ENCODE peak calls at places on chromosomes 7 and 10, in nine cellular contexts. C is cardiac muscle cell; G is colonic mucosa; Z is fibroblast of lung; I is endothelial cell of umbilical vein; O is astrocyte; R is pancreas; K is heart right ventricle; M is CD4-positive, CD25-positive, alpha-beta regulatory T cell. A is an unnamed sample.

GRCh38 chr7:154677454-154677853 is 325.5 kb downstream of the PAXIP1 start:
- DNase-seq in R (no peak), Z (no peak), O (no peak), K (no peak), C (no peak), M (no peak), G (no peak), I (no peak), A (no peak)

GRCh38 chr10:51301644-51302043 is 227.4 kb downstream of the PRKG1 start:
- DNase-seq in G (no peak), K (peak; percentile 5), M (no peak), O (peak; percentile 33), I (peak; percentile 4), C (no peak), Z (peak; percentile 41), R (no peak), A (no peak)

GRCh38 chr7:74429153-74429747 is 24.5 kb upstream of the GTF2IRD1 start:
- DNase-seq in Z (peak; percentile 67), K (no peak), I (no peak), R (no peak), M (no peak), C (no peak), O (peak; percentile 71), G (no peak), A (no peak)

GRCh38 chr10:32379314-32379949 is 32.5 kb upstream of the EPC1 start:
- DNase-seq in G (no peak), R (no peak), O (peak; percentile 74), I (peak; percentile 71), C (peak; percentile 75), Z (peak; percentile 78), M (peak; percentile 58), K (peak; percentile 24), A (no peak)

GRCh38 chr7:101874028-101874427 is 56.6 kb downstream of the CUX1 start:
- DNase-seq in Z (no peak), R (no peak), O (no peak), I (no peak), G (no peak), M (no peak), C (no peak), K (no peak), A (no peak)

GRCh38 chr10:44279376-44279775 is 105.5 kb downstream of the CXCL12 start:
- DNase-seq in I (no peak), C (no peak), M (no peak), Z (no peak), K (no peak), G (no peak), R (no peak), O (peak; percentile 59), A (no peak)

GRCh38 chr10:68435803-68436202 is 28.7 kb upstream of the RUFY2 start:
- DNase-seq in M (no peak), Z (no peak), G (no peak), K (no peak), R (no peak), C (no peak), O (no peak), I (no peak), A (no peak)

GRCh38 chr7:143901360-143901709 is 641 bp downstream of the TCAF1 start:
- DNase-seq in I (no peak), G (peak; percentile 49), R (peak; percentile 69), C (peak; percentile 66), Z (no peak), K (peak; percentile 53), O (peak; percentile 60), M (no peak), A (no peak)

DNA sequence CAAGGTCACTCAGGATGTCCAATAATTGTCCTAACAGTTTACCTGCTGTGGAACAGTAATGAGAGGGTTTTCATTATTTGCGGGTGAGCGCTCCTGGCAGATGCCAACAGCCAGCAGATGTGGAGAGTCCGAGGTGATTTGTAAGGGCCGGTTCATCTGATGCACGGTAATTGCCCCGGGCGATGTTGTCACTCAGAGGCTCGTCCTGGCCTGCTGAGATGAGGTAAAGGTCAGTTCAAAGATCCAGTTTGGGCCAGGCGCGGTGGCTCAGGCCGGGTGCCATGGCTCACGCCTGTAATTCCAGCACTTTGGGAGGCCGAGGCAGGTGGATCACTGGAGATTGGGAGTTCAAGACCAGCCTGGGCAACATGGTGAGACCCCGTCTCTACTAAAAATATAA is 16.9 kb downstream of the LHPP start:
- DNase-seq in O (no peak), G (no peak), C (no peak), Z (no peak), R (no peak), K (no peak), I (no peak), M (no peak), A (no peak)
- H3K4me1 ChIP-seq in O (no peaks in the 10 kb centered on the region), G (no peaks in the 10 kb centered on the region), C (no peaks in the 10 kb centered on the region), Z (no peaks in the 10 kb centered on the region), R (no peaks in the 10 kb centered on the region), K (peaks cover 13% of the 10 kb centered on the region), I (no peaks in the 10 kb centered on the region), M (no peaks in the 10 kb centered on the region), A (no peaks in the 10 kb centered on the region)

GRCh38 chr10:126528320-126528835 is 140.1 kb upstream of the ADAM12 start:
- DNase-seq in K (no peak), M (no peak), C (no peak), O (no peak), I (no peak), R (no peak), G (no peak), Z (no peak), A (no peak)

GRCh38 chr10:126523071-126523470 is 134.8 kb upstream of the ADAM12 start:
- DNase-seq in K (no peak), O (no peak), R (no peak), I (no peak), C (no peak), G (no peak), M (no peak), Z (no peak), A (no peak)

GRCh38 chr10:126524526-126524925 is 136.2 kb upstream of the ADAM12 start:
- DNase-seq in M (no peak), Z (no peak), R (no peak), O (no peak), I (no peak), G (no peak), K (no peak), C (no peak), A (no peak)

GRCh38 chr10:126527645-126528319 is 139.5 kb upstream of the ADAM12 start:
- DNase-seq in O (no peak), Z (no peak), C (no peak), K (no peak), M (no peak), R (no peak), I (no peak), G (no peak), A (no peak)

DNA sequence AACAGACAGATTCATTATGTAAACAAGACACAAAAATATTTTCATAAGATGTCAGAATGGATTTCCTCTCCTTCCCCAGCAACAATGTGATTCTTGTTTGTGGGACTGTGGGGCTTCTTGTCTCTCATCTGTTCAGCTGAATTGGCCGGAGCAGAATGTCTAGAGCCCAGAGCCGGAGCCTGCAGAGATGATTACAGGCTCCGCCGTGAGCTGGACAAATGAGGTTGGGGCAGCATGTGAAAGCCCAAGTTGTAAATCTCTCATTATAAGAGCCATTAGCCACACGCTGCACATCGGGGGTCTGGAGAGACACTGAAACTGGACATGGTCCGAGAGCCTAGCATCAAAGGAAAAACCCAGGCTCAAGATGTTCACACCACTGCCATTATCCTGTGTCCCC is 137.0 kb upstream of the ADAM12 start:
- DNase-seq in C (peak; percentile 53), M (no peak), K (no peak), O (no peak), I (no peak), Z (no peak), G (no peak), R (no peak), A (no peak)
- H3K27ac ChIP-seq in C (no peak overlapping the region), M (no peak overlapping the region), K (no peak overlapping the region), O (no peak overlapping the region), I (no peak overlapping the region), Z (no peak overlapping the region), G (no peak overlapping the region), R (no peak overlapping the region), A (no peak overlapping the region)

GRCh38 chr10:125037145-125037544 is 95.2 kb downstream of the ZRANB1 start:
- DNase-seq in C (no peak), I (no peak), Z (peak; percentile 79), R (no peak), O (peak; percentile 83), M (no peak), K (no peak), G (peak; percentile 61), A (no peak)

GRCh38 chr10:125033146-125033924 is 91.4 kb downstream of the ZRANB1 start:
- DNase-seq in I (no peak), M (no peak), Z (no peak), C (no peak), K (no peak), G (no peak), R (no peak), O (no peak), A (no peak)

GRCh38 chr10:125034671-125035070 is 92.7 kb downstream of the ZRANB1 start:
- DNase-seq in M (no peak), G (no peak), I (peak; percentile 15), O (no peak), C (no peak), K (no peak), R (no peak), Z (peak; percentile 44), A (no peak)

GRCh38 chr10:125035136-125035535 is 93.2 kb downstream of the ZRANB1 start:
- DNase-seq in R (no peak), M (no peak), K (no peak), Z (peak; percentile 95), C (no peak), I (peak; percentile 55), G (no peak), O (peak; percentile 98), A (no peak)

DNA sequence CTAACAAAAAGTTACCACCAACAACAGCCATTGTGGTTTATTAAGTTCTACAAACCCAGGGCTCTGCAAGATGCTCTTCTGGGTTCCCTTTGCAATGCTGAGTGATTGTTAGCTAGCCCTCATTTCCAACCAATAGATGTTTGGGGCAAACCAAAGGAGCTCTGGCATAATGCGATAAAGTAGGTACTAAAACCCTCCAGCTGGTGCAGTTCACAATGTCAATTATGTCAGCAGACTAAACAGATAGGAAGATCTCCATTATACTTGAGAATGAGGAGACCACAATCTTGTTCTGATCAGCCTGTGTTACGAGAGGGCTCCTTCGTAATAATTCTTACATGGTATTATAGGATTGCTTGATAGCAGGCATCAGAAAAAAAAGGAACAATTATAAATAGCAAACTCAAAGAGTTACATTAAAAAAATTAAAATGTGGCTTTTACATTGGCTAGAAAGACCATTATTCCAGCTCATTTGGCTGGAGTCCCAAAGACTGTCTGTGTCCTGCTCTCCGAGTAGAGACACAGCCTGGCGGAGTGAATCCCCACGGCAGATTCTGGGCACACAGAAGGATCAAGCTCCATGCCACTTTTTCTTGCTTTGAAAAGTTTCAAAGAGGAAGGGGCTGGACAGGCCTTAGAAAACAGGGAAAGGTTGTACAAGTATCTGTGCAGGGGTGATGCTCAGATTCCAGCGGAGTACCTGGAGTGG is 93.8 kb downstream of the ZRANB1 start:
- DNase-seq in K (no peak), Z (no peak), M (no peak), R (no peak), O (no peak), G (no peak), I (no peak), C (no peak), A (no peak)
- H3K4me1 ChIP-seq in K (peaks cover 67% of the 10 kb centered on the region), Z (peaks cover 31% of the 10 kb centered on the region), M (no peaks in the 10 kb centered on the region), R (peaks cover 39% of the 10 kb centered on the region), O (peaks cover 51% of the 10 kb centered on the region), G (peaks cover 9% of the 10 kb centered on the region), I (peaks cover 12% of the 10 kb centered on the region), C (peaks cover 7% of the 10 kb centered on the region), A (no peaks in the 10 kb centered on the region)

DNA sequence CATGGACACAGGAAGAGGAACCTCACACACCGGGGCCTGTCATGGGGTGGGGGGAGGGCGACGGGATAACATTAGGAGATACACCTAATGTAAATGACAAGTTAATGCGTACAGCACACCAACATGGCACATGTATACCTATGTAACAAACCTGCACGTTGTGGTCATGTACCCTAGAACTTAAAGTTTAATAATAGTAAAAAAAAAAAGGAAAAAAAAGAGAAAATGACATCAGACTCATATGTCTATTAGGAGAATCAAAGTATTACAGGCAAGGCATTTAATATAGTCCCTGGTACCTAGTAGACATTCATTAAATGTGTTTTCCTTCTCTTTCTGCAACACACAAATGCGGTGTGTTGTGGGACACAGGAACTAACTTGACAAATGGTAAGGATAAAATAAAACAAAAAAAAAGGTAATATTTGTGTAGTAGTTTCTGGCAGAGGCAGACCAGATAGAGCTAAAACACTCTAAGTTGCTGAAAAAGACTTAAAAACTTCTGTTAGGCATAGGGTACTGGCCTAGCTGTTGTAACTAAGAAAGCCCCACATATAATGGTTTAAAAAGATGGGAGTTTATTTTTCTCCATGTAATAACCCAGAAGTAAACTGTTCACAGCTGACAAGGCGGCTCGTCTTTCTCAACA is 68.8 kb downstream of the NAMPT start:
- DNase-seq in K (no peak), Z (no peak), G (no peak), I (no peak), R (no peak), M (no peak), O (no peak), C (no peak), A (no peak)
- H3K27ac ChIP-seq in K (peak overlapping the region; percentile 83), Z (peak overlapping the region; percentile 79), G (peak overlapping the region; percentile 56), I (peak overlapping the region; percentile 94), R (peak overlapping the region; percentile 77), M (no peak overlapping the region), O (peak overlapping the region; percentile 69), C (no peak overlapping the region), A (peak overlapping the region; percentile 57)